ENCODE peak calls at places on chromosomes 2 and 18, in seven cellular contexts. X is stomach, G is brain microvascular endothelial cell, U is fibroblast of the aortic adventitia, N is omental fat pad, W is ovary, Y is fibroblast of lung. T is an unnamed sample.

GRCh38 chr2:51350100-51350499 is 318.2 kb upstream of the NRXN1 start:
- DNase-seq in X (no peak), G (no peak), U (peak), N (no peak), W (no peak), Y (peak), T (peak)

GRCh38 chr2:222057249-222058073 is 241.3 kb downstream of the PAX3 start:
- DNase-seq in X (no peak), G (no peak), U (peak), N (no peak), W (no peak), Y (peak), T (no peak)

GRCh38 chr18:68406761-68407160 is 308.1 kb downstream of the TMX3 start:
- DNase-seq in X (no peak), G (no peak), U (no peak), N (no peak), W (no peak), Y (no peak), T (no peak)

GRCh38 chr2:64859208-64860161 is 129.7 kb upstream of the SLC1A4 start:
- DNase-seq in X (peak), G (peak), U (peak), N (no peak), W (peak), Y (peak), T (peak)

GRCh38 chr18:48894799-48895346 is 55.9 kb downstream of the SMAD7 start:
- DNase-seq in X (no peak), G (no peak), U (peak), N (no peak), W (no peak), Y (no peak), T (no peak)

GRCh38 chr18:2050016-2050415 is 521.3 kb downstream of the METTL4 start:
- DNase-seq in X (no peak), G (peak), U (peak), N (no peak), W (no peak), Y (no peak), T (peak)

GRCh38 chr2:215749092-215749957 is 264.0 kb downstream of the MREG start:
- DNase-seq in X (no peak), G (peak), U (peak), N (peak), W (no peak), Y (peak), T (peak)

GRCh38 chr2:206274434-206275273 is at the start of gene ZDBF2:
- DNase-seq in X (peak), G (peak), U (peak), N (no peak), W (peak), Y (peak), T (peak)

GRCh38 chr2:134281815-134282419 is 28.0 kb downstream of the MGAT5 start:
- DNase-seq in X (no peak), G (no peak), U (no peak), N (no peak), W (no peak), Y (no peak), T (no peak)

GRCh38 chr18:50079571-50080295 is 115.2 kb downstream of the MYO5B start:
- DNase-seq in X (peak), G (no peak), U (no peak), N (no peak), W (no peak), Y (no peak), T (peak)

GRCh38 chr2:124264496-124265160 is 239.5 kb downstream of the CNTNAP5 start:
- DNase-seq in X (no peak), G (peak), U (no peak), N (no peak), W (no peak), Y (no peak), T (no peak)

GRCh38 chr2:36395866-36396265 is 40.3 kb downstream of the CRIM1 start:
- DNase-seq in X (no peak), G (no peak), U (no peak), N (no peak), W (no peak), Y (no peak), T (no peak)

GRCh38 chr2:29233428-29233827 is 118.2 kb downstream of the CLIP4 start:
- DNase-seq in X (no peak), G (no peak), U (no peak), N (no peak), W (no peak), Y (no peak), T (no peak)

GRCh38 chr2:203685789-203686433 is 20.5 kb upstream of the CD28 start:
- DNase-seq in X (no peak), G (no peak), U (no peak), N (no peak), W (no peak), Y (no peak), T (no peak)

GRCh38 chr2:5520352-5520996 is 171.7 kb upstream of the SOX11 start:
- DNase-seq in X (no peak), G (peak), U (no peak), N (no peak), W (no peak), Y (peak), T (no peak)

GRCh38 chr2:222671259-222672067 is at the start of gene MOGAT1:
- DNase-seq in X (peak), G (no peak), U (no peak), N (no peak), W (peak), Y (peak), T (no peak)

GRCh38 chr2:46334389-46335345 is 37.5 kb downstream of the EPAS1 start:
- DNase-seq in X (no peak), G (peak), U (peak), N (no peak), W (no peak), Y (peak), T (peak)

GRCh38 chr2:240670950-240671349 is 11.7 kb downstream of the AQP12B start:
- DNase-seq in X (no peak), G (no peak), U (no peak), N (no peak), W (no peak), Y (no peak), T (no peak)

GRCh38 chr2:14524041-14524802 is 108.3 kb upstream of the LRATD1 start:
- DNase-seq in X (no peak), G (no peak), U (no peak), N (no peak), W (no peak), Y (peak), T (peak)

GRCh38 chr2:108268001-108268400 is 20.7 kb upstream of the SULT1C2 start:
- DNase-seq in X (no peak), G (peak), U (peak), N (no peak), W (no peak), Y (peak), T (peak)

GRCh38 chr18:36025025-36025424 is 42.3 kb downstream of the RPRD1A start:
- DNase-seq in X (no peak), G (no peak), U (peak), N (no peak), W (no peak), Y (peak), T (no peak)

GRCh38 chr2:168432565-168433186 is 23.4 kb upstream of the CERS6 start:
- DNase-seq in X (no peak), G (no peak), U (no peak), N (no peak), W (no peak), Y (no peak), T (no peak)

GRCh38 chr2:41720702-41721344 is 327.0 kb upstream of the PKDCC start:
- DNase-seq in X (no peak), G (peak), U (peak), N (no peak), W (no peak), Y (no peak), T (no peak)

GRCh38 chr2:111121028-111121872 is 536 bp downstream of the BCL2L11 start:
- DNase-seq in X (peak), G (no peak), U (peak), N (no peak), W (peak), Y (peak), T (peak)

GRCh38 chr18:49510393-49511115 is 23.5 kb upstream of the C18orf32 start:
- DNase-seq in X (peak), G (peak), U (peak), N (no peak), W (peak), Y (peak), T (peak)

GRCh38 chr2:218645126-218645525 is 14.3 kb downstream of the ZNF142 start:
- DNase-seq in X (no peak), G (peak), U (peak), N (no peak), W (no peak), Y (peak), T (no peak)

GRCh38 chr2:20350105-20350712 is 435 bp downstream of the PUM2 start:
- DNase-seq in X (peak), G (no peak), U (no peak), N (no peak), W (peak), Y (no peak), T (peak)

GRCh38 chr2:121689356-121689755 is 40.1 kb upstream of the CLASP1 start:
- DNase-seq in X (peak), G (peak), U (peak), N (no peak), W (no peak), Y (peak), T (peak)

GRCh38 chr2:45267062-45267702 is 257.9 kb upstream of the SIX2 start:
- DNase-seq in X (peak), G (no peak), U (no peak), N (no peak), W (no peak), Y (no peak), T (no peak)

GRCh38 chr2:37711308-37711731 is 39.9 kb upstream of the CDC42EP3 start:
- DNase-seq in X (no peak), G (peak), U (peak), N (no peak), W (no peak), Y (peak), T (peak)

GRCh38 chr2:30492185-30492584 is 45.1 kb downstream of the LCLAT1 start:
- DNase-seq in X (no peak), G (no peak), U (no peak), N (no peak), W (no peak), Y (peak), T (no peak)

GRCh38 chr2:195536863-195537262 is 120.2 kb upstream of the SLC39A10 start:
- DNase-seq in X (no peak), G (no peak), U (no peak), N (no peak), W (no peak), Y (no peak), T (no peak)

GRCh38 chr2:233338046-233338445 is 16.2 kb upstream of the DGKD start:
- DNase-seq in X (no peak), G (no peak), U (no peak), N (no peak), W (no peak), Y (no peak), T (no peak)

GRCh38 chr2:233331536-233331935 is 22.8 kb upstream of the DGKD start:
- DNase-seq in X (peak), G (no peak), U (no peak), N (no peak), W (no peak), Y (no peak), T (no peak)

GRCh38 chr2:233336541-233336940 is 17.8 kb upstream of the DGKD start:
- DNase-seq in X (no peak), G (no peak), U (no peak), N (no peak), W (no peak), Y (no peak), T (no peak)

GRCh38 chr2:233332125-233332524 is 22.2 kb upstream of the DGKD start:
- DNase-seq in X (no peak), G (no peak), U (no peak), N (no peak), W (no peak), Y (no peak), T (no peak)

GRCh38 chr2:233334915-233335314 is 19.4 kb upstream of the DGKD start:
- DNase-seq in X (no peak), G (no peak), U (no peak), N (no peak), W (no peak), Y (no peak), T (no peak)
- TF ChIP-seq CTCF in X (no peak), G (no peak), U (no peak), N (no peak), W (no peak), Y (no peak), T (no peak)

GRCh38 chr2:2134037-2134436 is 197.0 kb downstream of the MYT1L start:
- DNase-seq in X (no peak), G (no peak), U (no peak), N (no peak), W (no peak), Y (no peak), T (no peak)
- TF ChIP-seq CTCF in X (no peak), G (peak), U (no peak), N (no peak), W (no peak), Y (no peak), T (no peak)

GRCh38 chr2:10240161-10240681 is 62.5 kb upstream of the HPCAL1 start:
- DNase-seq in X (no peak), G (no peak), U (no peak), N (no peak), W (no peak), Y (no peak), T (no peak)

GRCh38 chr2:10238396-10238795 is 64.3 kb upstream of the HPCAL1 start:
- DNase-seq in X (no peak), G (no peak), U (no peak), N (no peak), W (no peak), Y (no peak), T (no peak)

GRCh38 chr2:10238991-10239485 is 63.7 kb upstream of the HPCAL1 start:
- DNase-seq in X (no peak), G (no peak), U (no peak), N (no peak), W (no peak), Y (no peak), T (no peak)

GRCh38 chr2:10240911-10241610 is 61.6 kb upstream of the HPCAL1 start:
- DNase-seq in X (no peak), G (no peak), U (no peak), N (no peak), W (no peak), Y (no peak), T (no peak)

DNA sequence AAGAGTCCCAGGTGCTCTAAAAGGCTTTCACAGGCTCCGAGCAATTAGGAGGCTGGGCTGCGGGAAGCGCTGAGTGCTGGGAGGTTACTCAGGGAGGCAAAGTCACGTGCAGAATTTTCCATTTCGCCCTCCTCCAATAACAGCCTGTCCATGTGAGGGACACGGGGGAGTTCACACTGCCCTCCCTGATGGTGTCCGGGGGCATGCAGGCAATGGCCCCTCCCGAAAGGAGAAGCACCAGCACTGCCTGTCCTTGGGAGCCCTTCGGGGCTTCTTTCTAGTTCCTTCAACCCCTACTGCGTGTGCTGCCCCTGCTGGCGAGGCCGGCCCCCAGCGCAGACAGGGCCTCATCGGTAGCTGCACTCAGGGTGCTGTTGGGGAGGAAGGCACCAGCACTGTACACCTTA is 63.1 kb upstream of the HPCAL1 start:
- DNase-seq in X (no peak), G (no peak), U (no peak), N (no peak), W (no peak), Y (no peak), T (no peak)
- TF ChIP-seq CTCF in X (no peak), G (peak), U (no peak), N (no peak), W (no peak), Y (no peak), T (no peak)

GRCh38 chr18:21550510-21550970 is 50.0 kb downstream of the ESCO1 start:
- DNase-seq in X (no peak), G (no peak), U (no peak), N (no peak), W (no peak), Y (no peak), T (no peak)

GRCh38 chr18:21546423-21546822 is 54.1 kb downstream of the ESCO1 start:
- DNase-seq in X (no peak), G (no peak), U (no peak), N (no peak), W (no peak), Y (no peak), T (no peak)

DNA sequence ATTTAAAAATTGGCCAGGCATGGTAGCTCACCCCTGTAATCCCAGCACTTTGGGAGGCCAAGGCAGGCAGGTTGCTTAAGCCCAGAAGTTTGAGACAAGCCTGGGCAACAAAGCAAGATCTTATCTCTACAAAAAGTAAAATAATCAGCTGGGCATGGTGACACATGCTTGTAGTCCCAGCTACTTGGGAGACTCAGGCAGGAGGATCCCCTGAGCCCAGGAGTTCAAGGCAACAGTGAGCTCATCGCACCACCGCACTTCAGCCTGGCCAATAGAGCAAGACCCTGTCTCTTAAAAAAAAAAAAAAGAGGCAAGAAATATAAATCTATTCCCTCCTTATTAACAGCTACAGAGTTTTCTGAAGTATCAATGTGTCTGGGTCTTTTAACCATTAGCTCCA is 51.9 kb downstream of the ESCO1 start:
- DNase-seq in X (no peak), G (no peak), U (no peak), N (no peak), W (no peak), Y (no peak), T (no peak)
- TF ChIP-seq CTCF in X (no peak), G (no peak), U (no peak), N (no peak), W (no peak), Y (no peak), T (no peak)

GRCh38 chr2:6864251-6864758 is 1.4 kb downstream of the CMPK2 start:
- DNase-seq in X (no peak), G (no peak), U (no peak), N (no peak), W (no peak), Y (no peak), T (no peak)

GRCh38 chr2:6866982-6867381 is 1.3 kb upstream of the CMPK2 start:
- DNase-seq in X (no peak), G (no peak), U (no peak), N (no peak), W (no peak), Y (no peak), T (no peak)

GRCh38 chr2:6864938-6865345 is 765 bp downstream of the CMPK2 start:
- DNase-seq in X (peak), G (no peak), U (no peak), N (no peak), W (peak), Y (peak), T (no peak)

GRCh38 chr2:6866239-6866745 is 585 bp upstream of the CMPK2 start:
- DNase-seq in X (peak), G (no peak), U (peak), N (no peak), W (peak), Y (peak), T (peak)

DNA sequence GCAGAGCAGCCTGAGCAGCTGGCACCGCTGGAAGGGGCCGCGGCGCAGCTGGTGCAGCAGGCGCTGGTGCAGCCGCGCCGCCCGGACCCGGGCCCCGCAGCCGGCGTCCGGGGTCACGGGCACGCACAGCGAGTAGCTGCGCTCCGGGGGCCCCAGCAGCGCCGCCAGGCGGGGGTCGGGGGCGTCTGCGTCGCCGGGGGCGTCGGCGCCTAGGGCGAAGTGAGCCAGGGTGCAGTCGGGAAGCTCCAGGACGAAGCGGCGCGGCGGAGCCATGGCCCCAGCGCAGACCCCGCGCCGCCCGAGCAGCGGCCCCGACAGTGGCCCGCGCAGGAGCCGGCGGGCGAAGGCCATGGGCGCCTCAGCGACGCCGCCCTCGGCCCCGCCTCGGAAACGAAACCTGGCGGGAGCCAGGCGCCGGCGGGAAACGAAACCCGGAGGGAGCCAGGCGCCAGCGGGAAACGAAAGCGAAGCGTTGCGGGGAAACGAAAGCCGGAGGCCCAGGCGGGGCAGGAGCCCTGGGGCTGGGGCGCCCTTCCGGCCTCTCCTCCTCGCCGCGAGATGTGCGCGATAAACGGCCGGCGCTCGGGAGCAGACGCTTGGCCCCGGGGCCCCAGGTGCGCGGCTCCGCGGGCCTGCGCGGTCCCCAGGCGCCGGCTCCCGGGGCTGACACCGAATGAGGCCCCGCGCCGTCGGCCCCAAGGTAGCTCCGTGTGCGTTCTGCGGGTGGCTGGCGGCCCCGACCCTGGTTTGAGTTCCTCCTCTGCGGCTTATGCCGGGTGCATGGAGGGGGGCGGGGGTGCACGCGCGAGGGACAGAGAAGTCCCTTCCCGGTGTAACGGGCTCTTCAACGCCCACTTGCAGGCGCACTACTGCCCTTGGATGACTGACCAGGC is at the start of gene CMPK2:
- DNase-seq in X (peak), G (no peak), U (peak), N (no peak), W (peak), Y (peak), T (peak)
- TF ChIP-seq CTCF in X (no peak), G (peak), U (no peak), N (no peak), W (no peak), Y (no peak), T (no peak)

DNA sequence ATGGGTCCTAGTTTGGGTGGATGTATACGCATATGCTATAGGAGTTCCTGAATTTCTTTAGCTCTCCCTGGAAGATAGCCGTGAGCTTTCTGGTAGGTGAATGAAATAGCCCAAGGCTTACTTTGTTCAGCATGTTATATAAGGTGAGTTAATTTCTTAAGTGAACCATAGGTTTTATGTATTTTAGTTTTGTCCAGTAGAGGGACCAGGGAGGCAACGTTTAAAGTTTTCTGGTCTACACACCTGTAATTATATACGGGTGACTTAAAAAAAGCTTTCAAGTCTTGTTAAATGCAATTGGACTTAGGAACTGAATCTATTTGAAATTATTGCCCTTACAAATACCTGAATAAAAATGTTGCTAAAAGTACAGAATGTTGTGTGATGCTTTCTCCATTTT is 402.5 kb upstream of the DDX18 start:
- DNase-seq in X (no peak), G (no peak), U (no peak), N (no peak), W (no peak), Y (no peak), T (peak)
- TF ChIP-seq CTCF in X (no peak), G (no peak), U (no peak), N (no peak), W (no peak), Y (no peak), T (no peak)

DNA sequence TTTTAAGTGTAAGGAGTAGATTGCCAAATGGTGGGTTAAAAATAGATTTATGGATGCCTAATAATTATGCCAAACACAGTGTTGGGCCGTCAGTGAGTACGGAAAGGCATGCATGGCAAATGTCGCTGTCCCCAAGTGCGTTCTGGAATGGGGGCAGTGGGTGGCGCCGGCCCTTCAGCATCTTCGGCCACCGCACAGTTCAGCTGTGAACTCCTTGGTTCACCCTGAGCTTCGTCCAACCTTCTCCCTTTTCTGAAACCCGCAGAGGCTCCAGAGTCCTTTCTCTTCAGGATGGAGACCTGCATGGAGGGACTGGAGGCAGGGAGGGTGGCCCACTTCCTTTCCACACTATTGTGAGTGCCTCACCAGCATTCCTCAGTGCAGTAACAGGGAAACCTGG is 74.8 kb upstream of the TXNDC2 start:
- DNase-seq in X (no peak), G (no peak), U (no peak), N (no peak), W (no peak), Y (no peak), T (no peak)
- TF ChIP-seq CTCF in X (no peak), G (no peak), U (no peak), N (no peak), W (no peak), Y (no peak), T (no peak)

T was measured in MCF 10A.